ENCODE peak calls at places on chromosomes 11 and 22, in ten cellular contexts. L is nephron progenitor cell, U is WTC11, Q is mucosa of descending colon, M is pancreas, E is fibroblast of lung, P is colonic mucosa, K is Calu3, S is psoas muscle, W is stomach. T is an unnamed sample.

GRCh38 chr11:73315288-73316020 is 7.4 kb downstream of the ARHGEF17 start:
- DNase-seq in Q (no peak), E (peak), U (no peak), L (no peak), S (no peak), K (no peak), P (no peak), W (no peak), M (no peak), T (no peak)

GRCh38 chr11:119209186-119209585 is 3.0 kb downstream of the CBL start:
- DNase-seq in Q (no peak), S (no peak), L (no peak), U (no peak), M (no peak), E (no peak), K (no peak), W (no peak), P (no peak), T (no peak)

GRCh38 chr11:118657238-118657637 is 22.2 kb downstream of the TREH start:
- DNase-seq in E (no peak), P (no peak), L (no peak), Q (no peak), M (no peak), U (no peak), K (no peak), W (no peak), S (no peak), T (no peak)

GRCh38 chr11:111555255-111555654 is 14.7 kb downstream of the LAYN start:
- DNase-seq in M (no peak), E (peak), L (no peak), K (no peak), S (no peak), W (no peak), Q (no peak), P (no peak), U (no peak), T (no peak)

GRCh38 chr11:11263238-11264030 is 89.6 kb downstream of the CSNK2A3 start:
- DNase-seq in Q (no peak), M (no peak), E (peak), L (peak), U (no peak), S (no peak), K (no peak), P (no peak), W (no peak), T (no peak)

GRCh38 chr11:69447786-69448185 is 33.7 kb upstream of the LINC01488 start:
- DNase-seq in W (peak), U (no peak), S (no peak), Q (peak), K (peak), P (no peak), M (peak), L (no peak), E (no peak), T (no peak)

GRCh38 chr11:35145249-35145648 is 6.3 kb downstream of the CD44 start:
- DNase-seq in L (no peak), Q (peak), K (peak), U (no peak), W (peak), E (peak), P (no peak), S (peak), M (no peak), T (peak)

GRCh38 chr11:96447208-96447607 is 57.4 kb downstream of the JRKL start:
- DNase-seq in S (no peak), E (no peak), U (no peak), K (no peak), P (no peak), Q (no peak), W (no peak), L (no peak), M (no peak), T (no peak)

GRCh38 chr11:117087446-117087845 is 10.8 kb downstream of the SIK3 start:
- DNase-seq in E (no peak), M (no peak), U (no peak), Q (no peak), W (no peak), P (no peak), K (no peak), L (no peak), S (no peak), T (no peak)

GRCh38 chr22:19832476-19833108 is 22.1 kb downstream of the GNB1L start:
- DNase-seq in P (peak), S (no peak), U (no peak), Q (no peak), W (peak), M (no peak), K (no peak), L (no peak), E (no peak), T (no peak)

GRCh38 chr22:19568337-19569311 is 44.4 kb upstream of the CLDN5 start:
- DNase-seq in S (no peak), Q (no peak), P (no peak), L (no peak), U (no peak), K (no peak), E (peak), M (no peak), W (no peak), T (no peak)

GRCh38 chr11:19110290-19110689 is 6.7 kb upstream of the ZDHHC13 start:
- DNase-seq in U (no peak), Q (no peak), K (no peak), L (no peak), S (peak), M (no peak), E (no peak), W (peak), P (no peak), T (no peak)

GRCh38 chr11:86978756-86979608 is 23.8 kb upstream of the FZD4 start:
- DNase-seq in S (no peak), E (no peak), K (no peak), M (no peak), L (no peak), U (no peak), P (no peak), Q (no peak), W (no peak), T (no peak)

GRCh38 chr11:10930961-10931760 is 73.3 kb upstream of the ZBED5 start:
- DNase-seq in E (peak), L (peak), Q (peak), U (peak), K (peak), W (peak), P (peak), S (peak), M (peak), T (peak)

GRCh38 chr11:31922450-31922849 is 111.3 kb upstream of the PAX6 start:
- DNase-seq in L (no peak), M (no peak), E (no peak), P (no peak), K (no peak), U (no peak), Q (no peak), S (no peak), W (no peak), T (no peak)

GRCh38 chr22:21025763-21026755 is 6.3 kb downstream of the SLC7A4 start:
- DNase-seq in U (no peak), P (no peak), Q (no peak), K (no peak), E (no peak), M (no peak), L (no peak), W (no peak), S (no peak), T (no peak)

GRCh38 chr11:47989779-47990178 is 9.4 kb downstream of the PTPRJ start:
- DNase-seq in K (no peak), U (no peak), W (no peak), Q (no peak), M (no peak), L (no peak), P (no peak), E (no peak), S (no peak), T (no peak)

GRCh38 chr22:36191106-36191836 is 10.3 kb downstream of the APOL4 start:
- DNase-seq in U (no peak), E (peak), S (peak), K (no peak), M (no peak), W (no peak), L (no peak), Q (no peak), P (peak), T (no peak)

GRCh38 chr11:35664977-35665441 is 2.4 kb downstream of the TRIM44 start:
- DNase-seq in M (no peak), L (no peak), E (peak), S (no peak), Q (no peak), K (no peak), P (no peak), U (no peak), W (no peak), T (no peak)

GRCh38 chr11:35418847-35419712 is at the start of gene SLC1A2:
- DNase-seq in L (peak), K (peak), Q (no peak), W (no peak), P (no peak), S (peak), U (peak), E (peak), M (peak), T (no peak)

GRCh38 chr11:118343981-118344521 is at the start of gene CD3G:
- DNase-seq in K (no peak), Q (peak), E (no peak), P (no peak), W (peak), L (no peak), M (no peak), S (no peak), U (no peak), T (no peak)

GRCh38 chr11:96293109-96293508 is 49.9 kb downstream of the MAML2 start:
- DNase-seq in S (no peak), P (no peak), Q (no peak), K (no peak), W (no peak), U (no peak), M (no peak), L (no peak), E (no peak), T (no peak)

GRCh38 chr11:29119691-29120328 is 897.0 kb downstream of the KCNA4 start:
- DNase-seq in S (no peak), W (no peak), P (no peak), E (peak), L (no peak), K (peak), U (no peak), Q (no peak), M (no peak), T (no peak)

GRCh38 chr22:20952544-20953341 is 14.3 kb upstream of the AIFM3 start:
- DNase-seq in P (peak), S (no peak), E (no peak), U (no peak), Q (peak), L (no peak), M (no peak), K (no peak), W (no peak), T (peak)

GRCh38 chr11:86147004-86147403 is 78.1 kb upstream of the PICALM start:
- DNase-seq in U (no peak), K (no peak), E (no peak), W (no peak), M (no peak), S (no peak), P (no peak), L (no peak), Q (no peak), T (no peak)

GRCh38 chr22:25496396-25497064 is 67.9 kb upstream of the GRK3 start:
- DNase-seq in K (no peak), Q (no peak), E (peak), W (no peak), U (no peak), P (no peak), S (no peak), M (no peak), L (no peak), T (no peak)

GRCh38 chr22:47158457-47158856 is 396.0 kb downstream of the TBC1D22A start:
- DNase-seq in W (no peak), U (no peak), M (no peak), L (no peak), E (no peak), S (no peak), Q (peak), K (no peak), P (no peak), T (no peak)

GRCh38 chr22:47160141-47160541 is 397.7 kb downstream of the TBC1D22A start:
- DNase-seq in S (no peak), M (peak), Q (no peak), W (no peak), L (no peak), U (no peak), P (no peak), K (no peak), E (no peak), T (no peak)

GRCh38 chr22:47157486-47158270 is 395.2 kb downstream of the TBC1D22A start:
- DNase-seq in U (no peak), S (peak), L (no peak), K (no peak), P (no peak), W (no peak), E (no peak), Q (peak), M (no peak), T (no peak)

GRCh38 chr22:47160781-47161520 is 398.5 kb downstream of the TBC1D22A start:
- DNase-seq in M (peak), E (no peak), W (no peak), S (no peak), Q (no peak), K (no peak), L (no peak), U (peak), P (no peak), T (no peak)

GRCh38 chr22:47159592-47159991 is 397.1 kb downstream of the TBC1D22A start:
- DNase-seq in S (no peak), U (no peak), K (no peak), M (peak), E (no peak), Q (no peak), W (no peak), L (no peak), P (no peak), T (no peak)
- TF ChIP-seq CTCF in S (no peak), U (no peak), K (no peak), M (no peak), E (no peak), Q (no peak), W (no peak), L (no peak), P (no peak), T (no peak)

GRCh38 chr11:68020575-68020974 is 9.9 kb upstream of the NDUFS8 start:
- DNase-seq in E (no peak), M (no peak), Q (no peak), K (peak), L (no peak), S (no peak), W (peak), P (no peak), U (peak), T (no peak)
- TF ChIP-seq CTCF in E (peak), M (no peak), Q (no peak), K (no peak), L (peak), S (no peak), W (no peak), P (no peak), U (peak), T (peak)

GRCh38 chr11:65538915-65539374 is 14.1 kb downstream of the SCYL1 start:
- DNase-seq in E (no peak), U (peak), K (no peak), Q (peak), S (peak), L (peak), M (no peak), W (no peak), P (no peak), T (no peak)
- TF ChIP-seq CTCF in E (no peak), U (no peak), K (no peak), Q (no peak), S (no peak), L (no peak), M (no peak), W (no peak), P (no peak), T (no peak)

GRCh38 chr11:79953629-79954028 is 512.8 kb upstream of the TENM4 start:
- DNase-seq in E (no peak), M (no peak), P (no peak), Q (no peak), L (no peak), W (no peak), K (no peak), S (no peak), U (no peak), T (no peak)
- TF ChIP-seq CTCF in E (no peak), M (no peak), P (no peak), Q (no peak), L (no peak), W (no peak), K (no peak), S (no peak), U (no peak), T (no peak)

T was measured in right lobe of liver.